ENCODE peak calls at places on chromosomes 16 and 17, in seven cellular contexts. E is neuronal stem cell, M is mesendoderm, D is psoas muscle, J is upper lobe of right lung, V is H7, Q is bronchial epithelial cell. K is an unnamed sample.

GRCh38 chr16:48958681-48959080 is 323.0 kb downstream of the CBLN1 start:
- DNase-seq in J (no peak), Q (no peak), M (no peak), D (no peak), E (no peak), V (no peak), K (no peak)

GRCh38 chr16:56389554-56389953 is 35.8 kb downstream of the AMFR start:
- DNase-seq in E (no peak), V (no peak), M (no peak), Q (peak; percentile 83), D (no peak), J (no peak), K (peak; percentile 86)

GRCh38 chr17:80941171-80941570 is 50.5 kb upstream of the CHMP6 start:
- DNase-seq in M (no peak), V (no peak), J (peak; percentile 51), D (no peak), E (no peak), Q (no peak), K (no peak)

GRCh38 chr17:63317166-63317845 is 128.8 kb downstream of the CYB561 start:
- DNase-seq in V (no peak), E (no peak), J (no peak), M (no peak), D (no peak), Q (no peak), K (no peak)

GRCh38 chr17:47076171-47076570 is 97.1 kb upstream of the RPRML start:
- DNase-seq in M (no peak), D (no peak), V (no peak), E (no peak), J (no peak), Q (no peak), K (no peak)

GRCh38 chr17:82243648-82244412 is 15.0 kb downstream of the SLC16A3 start:
- DNase-seq in V (no peak), E (no peak), D (no peak), J (no peak), M (no peak), Q (peak; percentile 41), K (peak; percentile 44)

GRCh38 chr16:10081201-10081940 is 100.9 kb downstream of the GRIN2A start:
- DNase-seq in Q (no peak), E (peak; percentile 17), V (no peak), J (no peak), M (no peak), D (no peak), K (no peak)

GRCh38 chr16:24875466-24875865 is 29.7 kb downstream of the SLC5A11 start:
- DNase-seq in D (no peak), E (no peak), M (no peak), J (no peak), V (no peak), Q (no peak), K (no peak)

GRCh38 chr16:57190136-57190535 is 4.0 kb downstream of the RSPRY1 start:
- DNase-seq in V (no peak), E (no peak), Q (no peak), J (no peak), D (no peak), M (no peak), K (no peak)

GRCh38 chr17:13885953-13886889 is 183.1 kb upstream of the COX10 start:
- DNase-seq in V (no peak), J (no peak), M (peak; percentile 85), E (no peak), Q (no peak), D (no peak), K (no peak)

GRCh38 chr17:65559802-65560627 is 1.4 kb downstream of the AXIN2 start:
- DNase-seq in J (peak; percentile 78), D (peak; percentile 41), Q (no peak), V (peak; percentile 95), M (peak; percentile 74), E (no peak), K (no peak)

GRCh38 chr17:49112936-49113335 is 19.6 kb upstream of the B4GALNT2 start:
- DNase-seq in M (no peak), E (no peak), D (no peak), V (no peak), Q (no peak), J (no peak), K (no peak)

GRCh38 chr17:48259710-48260291 is 152.2 kb downstream of the SNX11 start:
- DNase-seq in E (no peak), J (no peak), M (peak; percentile 87), Q (peak; percentile 51), D (no peak), V (peak; percentile 25), K (peak; percentile 56)

GRCh38 chr16:85079785-85080602 is 32.3 kb downstream of the CIBAR2 start:
- DNase-seq in D (no peak), Q (no peak), E (no peak), V (no peak), M (no peak), J (no peak), K (no peak)

GRCh38 chr16:54374136-54374535 is 87.5 kb upstream of the IRX3 start:
- DNase-seq in Q (no peak), J (no peak), D (no peak), M (no peak), E (peak; percentile 9), V (no peak), K (no peak)

GRCh38 chr16:54375056-54375455 is 88.5 kb upstream of the IRX3 start:
- DNase-seq in D (no peak), V (no peak), Q (no peak), M (no peak), J (no peak), E (peak; percentile 82), K (no peak)

GRCh38 chr16:54366005-54366634 is 79.5 kb upstream of the IRX3 start:
- DNase-seq in J (no peak), V (no peak), M (no peak), Q (no peak), E (no peak), D (no peak), K (no peak)

GRCh38 chr16:54366943-54367342 is 80.4 kb upstream of the IRX3 start:
- DNase-seq in E (no peak), Q (no peak), J (no peak), V (no peak), M (no peak), D (no peak), K (no peak)

GRCh38 chr16:54370653-54371052 is 84.1 kb upstream of the IRX3 start:
- DNase-seq in E (no peak), V (peak; percentile 64), M (peak; percentile 90), D (peak; percentile 34), J (peak; percentile 68), Q (no peak), K (no peak)
- H3K4me3 ChIP-seq in E (no peak overlapping the region), V (no peak overlapping the region), M (no peak overlapping the region), D (peak overlapping the region; percentile 29), J (no peak overlapping the region), Q (no peak overlapping the region), K (no peak overlapping the region)

DNA sequence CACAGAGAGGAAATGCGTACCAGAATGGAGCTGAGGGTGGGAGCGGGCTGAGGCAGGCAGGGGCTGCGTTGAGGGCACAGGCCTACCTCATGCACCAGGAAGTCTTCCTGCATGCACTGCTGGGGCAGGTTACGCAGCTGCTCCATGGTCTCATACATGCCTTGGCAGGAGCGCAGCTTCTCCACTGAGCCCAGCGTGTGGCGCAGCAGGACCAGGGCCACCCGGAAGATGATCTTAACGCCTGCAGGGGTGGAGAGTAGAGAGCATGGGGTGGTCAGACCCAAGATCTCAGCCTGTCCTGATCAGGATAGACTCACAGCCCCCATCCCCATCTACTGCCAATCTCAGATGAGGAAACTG is 3.4 kb upstream of the CD2BP2 start:
- DNase-seq in V (no peak), J (no peak), D (no peak), M (no peak), Q (no peak), E (no peak), K (no peak)
- H3K4me3 ChIP-seq in V (no peak overlapping the region), J (no peak overlapping the region), D (no peak overlapping the region), M (no peak overlapping the region), Q (no peak overlapping the region), E (no peak overlapping the region), K (no peak overlapping the region)

DNA sequence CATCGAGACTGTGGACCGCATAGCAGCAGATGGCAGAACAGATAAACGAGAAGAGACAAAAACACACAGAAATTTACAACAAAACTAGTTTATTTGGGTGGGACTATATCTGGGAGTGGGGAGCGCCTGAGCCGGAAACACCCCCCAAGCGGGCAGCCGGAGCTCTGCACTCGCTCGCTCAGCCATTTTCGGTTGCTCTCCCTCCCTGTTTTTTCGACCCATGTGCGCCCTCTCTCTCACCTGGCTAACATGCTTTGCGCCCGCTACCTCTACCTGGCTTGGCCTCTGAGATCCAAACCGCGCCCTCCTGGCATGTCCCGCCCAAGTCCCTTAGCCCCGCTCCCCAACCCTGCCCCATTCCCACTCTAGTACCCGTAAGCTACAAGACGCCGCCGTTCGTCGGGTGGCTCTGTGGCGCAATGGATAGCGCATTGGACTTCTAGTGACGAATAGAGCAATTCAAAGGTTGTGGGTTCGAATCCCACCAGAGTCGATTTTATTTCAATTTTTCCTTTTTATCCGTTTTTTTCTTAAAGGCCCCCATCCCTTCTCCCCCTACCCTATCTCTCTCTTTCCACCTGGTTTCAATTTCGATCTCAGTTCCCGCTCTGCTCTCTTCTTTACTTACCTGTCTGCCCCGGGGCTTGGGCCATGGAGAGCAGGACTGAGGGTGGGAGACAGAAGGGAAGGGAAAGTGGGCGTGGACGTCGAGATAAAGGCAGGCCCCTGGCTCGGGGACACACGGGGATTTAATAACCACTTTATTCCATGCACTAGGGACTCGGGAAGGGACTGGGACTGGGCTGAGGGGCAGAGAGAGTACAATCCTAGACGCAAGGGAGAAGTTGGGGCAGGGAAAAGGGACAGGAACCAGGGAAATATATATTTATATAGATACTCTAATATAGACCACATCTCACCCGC is 2.5 kb upstream of the ALOXE3 start:
- DNase-seq in V (peak; percentile 87), E (peak; percentile 86), D (no peak), J (peak; percentile 85), M (peak; percentile 93), Q (peak; percentile 79), K (peak; percentile 87)
- H3K4me3 ChIP-seq in V (peak overlapping the region; percentile 74), E (peak overlapping the region; percentile 67), D (peak overlapping the region; percentile 77), J (peak overlapping the region; percentile 67), M (peak overlapping the region; percentile 22), Q (peak overlapping the region; percentile 45), K (peak overlapping the region; percentile 66)

GRCh38 chr17:37506678-37507077 is 17.0 kb downstream of the DUSP14 start:
- DNase-seq in D (no peak), M (peak; percentile 89), V (peak; percentile 83), E (peak; percentile 12), J (no peak), Q (peak; percentile 26), K (peak; percentile 45)
- H3K4me3 ChIP-seq in D (no peak overlapping the region), M (no peak overlapping the region), V (no peak overlapping the region), E (no peak overlapping the region), J (no peak overlapping the region), Q (no peak overlapping the region), K (no peak overlapping the region)

GRCh38 chr17:61414141-61414935 is 14.7 kb downstream of the TBX2 start:
- DNase-seq in E (no peak), D (no peak), J (peak; percentile 76), M (no peak), Q (no peak), V (peak; percentile 38), K (no peak)
- H3K4me3 ChIP-seq in E (no peak overlapping the region), D (no peak overlapping the region), J (peak overlapping the region; percentile 73), M (no peak overlapping the region), Q (no peak overlapping the region), V (no peak overlapping the region), K (no peak overlapping the region)

DNA sequence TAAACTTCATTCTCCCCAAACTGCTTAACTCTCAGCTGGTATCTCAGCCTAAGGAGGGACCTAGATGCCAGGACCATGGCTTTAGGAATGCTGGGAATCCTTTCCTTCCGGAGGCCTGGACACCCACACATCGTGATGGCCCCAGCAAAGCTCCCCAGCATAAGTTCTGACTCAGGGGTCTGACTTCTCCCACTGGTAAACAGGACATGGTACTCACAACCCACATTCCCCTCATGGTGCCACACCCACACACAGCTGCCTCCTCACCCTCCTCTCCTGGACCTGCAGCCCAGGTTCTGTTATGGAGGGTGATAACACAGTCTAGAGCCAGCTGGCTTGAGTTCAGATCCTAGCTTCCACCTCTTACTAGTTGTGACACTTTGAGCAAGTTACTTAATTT is 710 bp upstream of the RNF227 start:
- DNase-seq in J (no peak), D (no peak), Q (peak; percentile 51), M (no peak), V (no peak), E (no peak), K (peak; percentile 28)
- H3K4me3 ChIP-seq in J (peak overlapping the region; percentile 62), D (peak overlapping the region; percentile 87), Q (peak overlapping the region; percentile 57), M (no peak overlapping the region), V (no peak overlapping the region), E (peak overlapping the region; percentile 87), K (peak overlapping the region; percentile 55)